ENCODE peak calls at places on chromosomes 13 and 19, in seven cellular contexts. C, Z, Q, F, J, X and N are unnamed samples.

GRCh38 chr13:41847216-41847615 is 113.7 kb downstream of the VWA8 start:
- DNase-seq in C (no peak), Z (no peak), Q (no peak), F (no peak), J (no peak), X (no peak), N (no peak)

GRCh38 chr13:114151031-114151430 is 18.6 kb upstream of the RASA3 start:
- DNase-seq in C (no peak), Z (no peak), Q (no peak), F (no peak), J (no peak), X (no peak), N (no peak)

GRCh38 chr13:22061806-22062391 is 391.0 kb downstream of the FGF9 start:
- DNase-seq in C (no peak), Z (no peak), Q (no peak), F (no peak), J (no peak), X (no peak), N (no peak)

GRCh38 chr13:50094615-50095293 is 79.5 kb downstream of the KCNRG start:
- DNase-seq in C (no peak), Z (no peak), Q (no peak), F (no peak), J (no peak), X (no peak), N (no peak)

GRCh38 chr13:75691183-75691582 is 55.1 kb downstream of the LMO7 start:
- DNase-seq in C (no peak), Z (no peak), Q (no peak), F (no peak), J (no peak), X (no peak), N (no peak)

GRCh38 chr13:44197791-44198770 is 175.5 kb upstream of the SERP2 start:
- DNase-seq in C (no peak), Z (no peak), Q (no peak), F (no peak), J (no peak), X (no peak), N (peak)

GRCh38 chr19:54439174-54439851 is 9.7 kb upstream of the LENG8 start:
- DNase-seq in C (peak), Z (peak), Q (peak), F (no peak), J (peak), X (peak), N (no peak)

GRCh38 chr13:32159147-32159869 is 127.7 kb downstream of the FRY start:
- DNase-seq in C (no peak), Z (no peak), Q (no peak), F (no peak), J (no peak), X (no peak), N (no peak)